ENCODE peak calls at places on chromosome 7, in six cellular contexts. N is Caco-2, G is body of pancreas, D is B cell, L is psoas muscle, Z is GM12865. Q is an unnamed sample.

GRCh38 chr7:17530249-17530648 is 231.8 kb downstream of the AHR start:
- DNase-seq in Z (no peak), N (no peak), D (no peak), G (no peak), L (no peak), Q (no peak)

GRCh38 chr7:315516-316265 is 25.7 kb downstream of the FOXL3 start:
- DNase-seq in N (no peak), D (no peak), L (no peak), G (no peak), Z (no peak), Q (no peak)

GRCh38 chr7:133061357-133061756 is 20.5 kb downstream of the CHCHD3 start:
- DNase-seq in Z (no peak), L (no peak), G (peak), D (no peak), N (no peak), Q (no peak)

GRCh38 chr7:85508642-85509429 is 322.0 kb upstream of the SEMA3D start:
- DNase-seq in L (no peak), N (no peak), G (no peak), Z (no peak), D (no peak), Q (no peak)

GRCh38 chr7:101066858-101067227 is 18.4 kb upstream of the TRIM56 start:
- DNase-seq in L (no peak), D (no peak), N (no peak), G (no peak), Z (no peak), Q (no peak)

GRCh38 chr7:25456467-25457171 is 228.3 kb upstream of the NPVF start:
- DNase-seq in D (no peak), L (no peak), G (peak), Z (no peak), N (no peak), Q (no peak)

GRCh38 chr7:81482600-81483186 is 287.2 kb downstream of the HGF start:
- DNase-seq in D (no peak), G (no peak), L (no peak), Z (peak), N (no peak), Q (no peak)

GRCh38 chr7:73999664-74000420 is 28.1 kb upstream of the ELN start:
- DNase-seq in G (peak), D (no peak), Z (no peak), L (peak), N (no peak), Q (no peak)

GRCh38 chr7:45147858-45148652 is 9.5 kb upstream of the RAMP3 start:
- DNase-seq in Z (no peak), N (no peak), D (no peak), L (no peak), G (no peak), Q (no peak)

GRCh38 chr7:37047260-37047659 is 323.0 kb upstream of the AOAH start:
- DNase-seq in G (no peak), L (no peak), N (peak), Z (no peak), D (no peak), Q (no peak)

GRCh38 chr7:151796871-151797270 is 80.0 kb downstream of the PRKAG2 start:
- DNase-seq in Z (no peak), L (no peak), D (no peak), G (no peak), N (no peak), Q (no peak)

GRCh38 chr7:144035385-144035784 is 13.4 kb upstream of the OR2A5 start:
- DNase-seq in Z (no peak), G (no peak), D (no peak), N (no peak), L (no peak), Q (no peak)

GRCh38 chr7:7639421-7639820 is 1.1 kb upstream of the UMAD1 start:
- DNase-seq in N (no peak), G (no peak), D (no peak), L (no peak), Z (peak), Q (no peak)

GRCh38 chr7:150903627-150904026 is 51.3 kb downstream of the AOC1 start:
- DNase-seq in L (peak), D (no peak), N (no peak), G (peak), Z (peak), Q (no peak)

GRCh38 chr7:146956323-146956722 is 839.7 kb downstream of the CNTNAP2 start:
- DNase-seq in G (no peak), L (no peak), N (no peak), D (no peak), Z (no peak), Q (no peak)

GRCh38 chr7:97130417-97131139 is 13.1 kb downstream of the SDHAF3 start:
- DNase-seq in G (no peak), L (no peak), D (no peak), Z (no peak), N (no peak), Q (no peak)

GRCh38 chr7:36949711-36950600 is 225.7 kb upstream of the AOAH start:
- DNase-seq in L (no peak), Z (no peak), G (no peak), N (peak), D (no peak), Q (no peak)

GRCh38 chr7:33645096-33645495 is 260.2 kb upstream of the BMPER start:
- DNase-seq in D (no peak), L (no peak), G (no peak), Z (no peak), N (no peak), Q (no peak)

GRCh38 chr7:101377189-101377736 is 14.6 kb downstream of the COL26A1 start:
- DNase-seq in G (no peak), L (no peak), N (no peak), Z (no peak), D (no peak), Q (no peak)

GRCh38 chr7:158830211-158830723 is 958 bp upstream of the ESYT2 start:
- DNase-seq in D (no peak), L (no peak), N (no peak), G (no peak), Z (no peak), Q (peak)

GRCh38 chr7:81367335-81367801 is 402.5 kb downstream of the HGF start:
- DNase-seq in Z (no peak), N (no peak), G (peak), L (peak), D (no peak), Q (no peak)

DNA sequence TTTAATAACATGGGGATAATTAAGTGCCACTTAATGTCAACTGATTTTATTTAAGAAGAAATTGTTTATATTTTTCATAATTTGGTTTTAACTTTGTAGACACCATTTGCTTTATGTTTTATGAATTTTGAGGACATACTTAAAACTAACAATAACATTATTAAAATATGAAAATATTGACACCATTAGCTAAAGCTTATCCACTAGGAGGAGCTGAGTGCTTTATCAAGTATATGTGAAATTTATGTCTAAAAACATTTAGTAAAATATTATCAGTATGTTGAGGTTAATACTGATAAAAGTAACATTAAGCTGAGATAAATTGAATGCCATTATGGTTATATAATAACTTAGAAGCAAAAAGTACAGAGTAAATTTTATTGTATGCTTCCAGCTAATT is 622.1 kb downstream of the ARL4A start:
- DNase-seq in Z (no peak), N (no peak), D (no peak), L (no peak), G (no peak), Q (no peak)
- TF ChIP-seq CTCF in Z (no peak), N (no peak), D (no peak), L (no peak), G (no peak), Q (no peak)

DNA sequence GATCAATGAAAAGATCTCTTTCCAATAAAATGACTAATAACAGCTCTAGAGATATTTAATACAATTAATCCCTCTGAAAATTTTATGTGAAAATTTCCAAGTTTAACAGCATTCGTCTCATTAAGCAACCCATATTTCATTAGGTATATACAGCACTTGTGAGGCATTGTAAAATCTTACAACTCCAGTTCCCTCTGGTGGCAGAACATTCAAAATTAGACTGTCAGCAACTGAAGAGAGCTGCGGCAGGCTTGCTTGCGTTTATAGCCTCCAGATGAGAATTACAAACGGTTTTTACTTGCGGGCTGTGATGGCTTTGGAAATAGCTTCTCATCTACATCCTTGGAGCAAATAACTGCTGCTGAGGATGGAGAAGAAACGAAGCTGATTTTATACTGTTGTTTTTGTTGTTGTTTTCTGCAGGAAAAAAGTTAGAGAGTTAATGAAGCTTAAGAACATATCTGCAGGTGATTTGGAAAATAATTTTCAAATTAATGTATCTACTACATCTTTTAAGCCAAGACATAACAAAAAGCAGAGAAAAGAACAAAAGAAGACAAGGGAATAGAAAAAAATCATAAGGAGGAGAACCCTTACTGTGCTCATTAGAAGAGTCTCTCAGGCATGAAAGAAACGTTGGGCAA is 171.3 kb downstream of the MAGI2 start:
- DNase-seq in L (no peak), D (no peak), Z (no peak), G (peak), N (peak), Q (no peak)
- TF ChIP-seq CTCF in L (peak), D (no peak), Z (no peak), G (no peak), N (no peak), Q (no peak)

DNA sequence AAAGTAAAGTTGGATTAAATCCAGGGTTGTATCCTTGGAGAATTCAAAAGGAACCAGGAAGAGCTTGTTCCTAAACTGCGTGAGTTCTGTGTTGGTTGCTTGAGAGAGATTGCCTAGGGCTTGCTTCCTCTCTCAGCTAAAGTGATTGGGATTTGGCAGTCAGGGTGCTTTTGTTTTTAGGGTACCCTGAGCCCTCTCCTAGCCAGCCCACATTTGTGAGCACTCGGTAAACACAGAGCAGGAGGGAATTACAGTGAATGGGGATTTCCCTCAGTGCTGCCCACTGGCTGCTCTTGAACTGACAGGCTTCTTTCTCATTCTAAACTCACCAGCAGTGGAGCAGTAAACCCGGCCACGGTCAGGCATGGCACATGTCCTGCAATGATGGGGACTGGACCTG is 146.9 kb downstream of the TPST1 start:
- DNase-seq in D (no peak), G (no peak), L (no peak), N (no peak), Z (no peak), Q (no peak)
- TF ChIP-seq CTCF in D (no peak), G (no peak), L (no peak), N (no peak), Z (no peak), Q (no peak)

DNA sequence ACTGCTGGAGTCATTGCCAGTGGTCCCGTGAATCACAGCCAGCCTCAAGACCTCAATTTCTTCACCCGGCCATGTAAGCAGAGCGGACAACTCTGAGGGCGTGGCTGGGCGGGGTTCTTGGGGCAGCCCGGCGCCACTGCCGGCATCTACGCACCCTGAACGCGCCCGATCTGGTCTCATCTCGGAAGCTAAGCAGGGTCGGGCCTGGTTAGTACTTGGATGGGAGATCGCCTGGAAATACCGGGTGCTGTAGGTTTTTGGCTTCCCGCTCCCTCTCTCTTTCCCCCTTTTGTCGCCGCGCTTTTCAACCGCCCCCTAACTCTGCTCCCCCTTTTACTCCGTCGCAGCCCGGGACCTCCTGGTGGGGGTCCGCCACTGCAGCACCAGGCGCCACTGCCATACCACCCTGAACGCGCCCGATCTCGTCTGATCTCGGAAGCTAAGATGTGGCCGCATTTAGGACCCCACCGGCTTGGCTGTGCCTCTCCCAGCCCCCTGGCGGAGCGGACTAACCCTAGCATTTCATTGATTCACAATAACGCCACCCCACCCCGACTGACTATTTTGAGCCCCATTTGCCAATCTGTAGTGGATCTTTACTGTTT is 25.3 kb downstream of the GARIN1A start:
- DNase-seq in D (peak), L (peak), N (no peak), G (peak), Z (peak), Q (no peak)
- TF ChIP-seq CTCF in D (no peak), L (no peak), N (no peak), G (no peak), Z (peak), Q (no peak)

GRCh38 chr7:123749537-123749857 is 694 bp upstream of the WASL start:
- DNase-seq in D (no peak), G (no peak), N (no peak), L (peak), Z (no peak), Q (no peak)

GRCh38 chr7:123748171-123748733 is 551 bp downstream of the WASL start:
- DNase-seq in G (peak), Z (peak), D (peak), N (peak), L (peak), Q (no peak)

GRCh38 chr7:123747620-123748141 is 1.1 kb downstream of the WASL start:
- DNase-seq in L (peak), G (peak), N (peak), Z (peak), D (peak), Q (no peak)

GRCh38 chr7:123750389-123751230 is 1.8 kb upstream of the WASL start:
- DNase-seq in N (no peak), L (no peak), D (no peak), Z (no peak), G (no peak), Q (no peak)

DNA sequence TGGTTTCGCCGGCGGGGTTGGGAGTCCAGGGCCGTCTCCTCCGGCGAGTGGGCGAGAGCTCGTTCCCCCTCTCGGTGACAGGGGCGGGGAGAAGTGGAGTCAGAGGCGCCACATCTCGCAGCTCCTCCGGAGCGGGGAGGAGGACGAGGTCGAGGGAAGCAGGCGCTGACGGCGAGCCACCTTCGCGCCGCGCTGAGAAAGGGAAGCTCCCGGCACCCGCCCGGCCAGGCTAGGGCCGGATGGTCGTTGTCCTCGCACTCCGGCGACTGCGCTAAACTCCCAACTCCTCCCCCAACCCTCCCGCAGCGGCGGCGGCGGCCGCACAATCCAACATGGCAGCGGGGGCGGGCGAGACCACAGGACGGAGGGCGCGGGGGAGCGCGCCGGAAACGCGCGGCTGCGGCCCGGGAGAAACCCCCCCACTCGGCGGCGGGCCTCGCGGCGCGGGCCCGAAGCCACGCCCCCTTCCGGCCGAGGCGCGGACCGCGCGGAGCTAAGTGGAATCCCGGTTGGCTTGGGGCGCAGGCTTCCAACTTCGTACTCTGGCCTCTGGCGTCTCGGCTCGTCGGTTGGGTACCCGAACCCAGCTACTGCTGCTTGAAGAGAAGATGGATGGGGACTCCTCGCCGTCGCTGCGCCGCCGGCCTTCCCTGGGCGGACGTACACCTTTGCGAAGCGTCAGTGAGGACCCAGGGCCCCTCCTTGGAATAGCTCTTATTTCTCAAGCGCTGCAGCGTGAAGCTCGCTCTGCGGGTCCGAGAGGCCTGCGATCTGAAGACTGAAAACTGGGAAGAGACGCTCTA is at the start of gene WASL:
- DNase-seq in N (peak), L (peak), D (peak), G (peak), Z (peak), Q (no peak)
- TF ChIP-seq CTCF in N (no peak), L (peak), D (no peak), G (no peak), Z (no peak), Q (no peak)

DNA sequence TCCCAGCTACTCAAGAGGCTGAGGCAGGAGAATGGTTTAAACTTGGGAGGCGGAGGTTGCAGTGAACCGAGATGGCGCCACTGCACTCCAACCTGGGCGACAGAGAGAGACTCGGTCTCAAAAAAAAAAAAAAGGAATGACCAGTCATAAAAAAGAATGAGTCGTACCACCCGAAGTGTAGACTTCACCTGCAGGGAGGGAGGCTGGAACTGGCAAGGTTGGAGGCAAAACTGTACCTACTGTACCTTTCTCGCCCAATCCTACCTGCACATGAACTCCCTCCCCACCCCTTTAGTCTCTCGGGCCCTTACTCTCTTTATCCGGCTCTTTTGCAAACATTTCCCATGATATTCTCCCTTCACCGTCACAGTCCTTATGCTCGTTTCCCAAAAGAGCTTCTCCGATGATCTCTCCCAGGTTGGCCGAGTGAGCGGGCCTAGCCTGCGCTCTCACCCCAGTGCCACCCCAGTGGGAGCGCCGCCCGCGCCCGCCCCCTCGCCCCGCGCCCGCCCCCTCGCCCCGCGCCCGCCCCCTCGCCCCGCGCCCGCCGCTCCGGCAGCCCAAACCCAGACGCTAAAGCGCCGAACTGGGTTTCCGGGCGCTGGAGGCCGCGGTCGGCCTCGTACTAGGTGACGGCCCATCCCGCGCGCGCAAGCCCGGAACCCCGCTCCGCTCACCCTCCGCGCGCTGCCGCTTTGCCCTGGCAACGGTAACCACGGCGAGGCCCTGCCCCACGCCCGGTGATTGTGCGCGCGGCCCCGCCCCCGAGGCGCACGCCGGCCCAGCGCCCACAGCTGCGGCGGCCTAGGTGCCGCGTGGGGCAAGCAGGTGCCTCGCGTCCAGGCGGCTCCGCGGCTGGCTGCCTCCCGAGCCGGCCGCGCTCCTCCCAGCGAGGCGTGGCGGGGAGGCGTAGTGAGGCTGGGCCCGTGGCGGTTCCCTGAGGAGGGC is at the start of gene SMKR1:
- DNase-seq in N (peak), D (peak), Z (peak), L (peak), G (peak), Q (no peak)
- TF ChIP-seq CTCF in N (no peak), D (no peak), Z (no peak), L (no peak), G (no peak), Q (no peak)

Q was measured in vagina.